ENCODE peak calls at places on chromosomes 12 and 14, in four cellular contexts. B is Caco-2, F is kidney epithelial cell, N is astrocyte of the spinal cord. V is an unnamed sample.

GRCh38 chr12:130185455-130186100 is 23.3 kb downstream of the FZD10 start:
- DNase-seq in B (no peak), F (no peak), N (no peak), V (no peak)

GRCh38 chr14:96090441-96091148 is 51.4 kb downstream of the C14orf132 start:
- DNase-seq in B (no peak), F (no peak), N (peak; percentile 66), V (no peak)

GRCh38 chr14:65229431-65230286 is 127.3 kb upstream of the MAX start:
- DNase-seq in B (peak; percentile 47), F (no peak), N (peak; percentile 54), V (no peak)

GRCh38 chr14:43123544-43123943 is 1383.5 kb downstream of the FSCB start:
- DNase-seq in B (no peak), F (no peak), N (no peak), V (no peak)

GRCh38 chr14:31029016-31029970 is 3.1 kb upstream of the STRN3 start:
- DNase-seq in B (no peak), F (no peak), N (no peak), V (no peak)

GRCh38 chr14:106883218-106883692 is 1356.9 kb downstream of the TMEM121 start:
- DNase-seq in B (no peak), F (no peak), N (no peak), V (no peak)

GRCh38 chr14:50333010-50333409 is 20.9 kb downstream of the DMAC2L start:
- DNase-seq in B (no peak), F (no peak), N (peak; percentile 45), V (no peak)

GRCh38 chr12:39682689-39683477 is 63.3 kb upstream of the ABCD2 start:
- DNase-seq in B (no peak), F (no peak), N (no peak), V (no peak)

GRCh38 chr14:74637184-74637562 is 25.1 kb upstream of the LTBP2 start:
- DNase-seq in B (no peak), F (no peak), N (no peak), V (no peak)

GRCh38 chr12:27595231-27595642 is 71.2 kb downstream of the PPFIBP1 start:
- DNase-seq in B (no peak), F (peak; percentile 63), N (peak; percentile 91), V (no peak)

GRCh38 chr12:53999596-54000104 is 311 bp upstream of the HOXC9 start:
- DNase-seq in B (no peak), F (no peak), N (peak; percentile 78), V (no peak)

GRCh38 chr14:37753459-37753858 is 158.0 kb downstream of the TTC6 start:
- DNase-seq in B (no peak), F (no peak), N (no peak), V (no peak)

GRCh38 chr12:59007620-59008019 is 87.3 kb upstream of the LRIG3 start:
- DNase-seq in B (no peak), F (no peak), N (no peak), V (no peak)

GRCh38 chr14:72920008-72920407 is 6.3 kb upstream of the DCAF4 start:
- DNase-seq in B (no peak), F (no peak), N (no peak), V (no peak)

GRCh38 chr12:20883288-20883687 is 72.8 kb downstream of the SLCO1B3 start:
- DNase-seq in B (no peak), F (no peak), N (peak; percentile 16), V (no peak)

GRCh38 chr14:101075025-101075800 is 171.7 kb upstream of the RTL1 start:
- DNase-seq in B (no peak), F (no peak), N (no peak), V (no peak)

GRCh38 chr12:15966426-15966825 is 55.3 kb downstream of the DERA start:
- DNase-seq in B (no peak), F (peak; percentile 57), N (peak; percentile 55), V (peak; percentile 61)

GRCh38 chr12:24902521-24903304 is 46.2 kb downstream of the BCAT1 start:
- DNase-seq in B (no peak), F (no peak), N (peak; percentile 49), V (no peak)
- H3K4me3 ChIP-seq in B (no peak overlapping the region), F (peak overlapping the region; percentile 51), N (peak overlapping the region; percentile 46), V (peak overlapping the region; percentile 70)

DNA sequence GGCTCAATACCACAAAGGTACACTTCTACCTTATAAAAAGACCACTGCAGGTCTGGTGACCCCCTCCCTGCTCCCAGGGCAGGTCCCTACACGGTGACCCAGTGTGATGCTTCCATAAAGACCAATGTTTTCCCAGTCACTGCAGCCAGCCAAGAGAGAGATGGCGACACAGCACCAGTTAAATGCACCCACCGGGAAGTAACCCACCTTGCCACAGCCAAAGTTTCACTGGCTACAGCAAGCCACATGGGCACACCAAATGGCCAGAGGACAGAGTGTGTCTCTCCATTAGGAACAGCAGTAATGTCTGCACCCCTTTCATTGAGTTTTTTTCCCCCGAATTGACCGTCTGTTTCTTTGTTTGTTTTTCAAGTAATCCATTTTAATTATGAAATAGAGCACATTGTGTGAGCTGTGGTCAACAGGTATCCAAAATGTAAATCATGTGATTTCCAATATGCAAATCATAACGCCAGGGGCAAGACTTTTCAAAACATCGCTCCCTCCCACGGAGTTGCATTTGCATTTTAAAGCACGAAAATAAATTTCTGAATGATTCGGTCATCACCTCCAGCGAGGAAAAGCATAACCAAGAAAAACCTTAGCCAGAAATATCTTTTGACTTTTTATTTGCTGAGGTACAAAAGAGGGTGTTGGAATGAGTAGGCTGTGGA is 48.9 kb upstream of the EML1 start:
- DNase-seq in B (no peak), F (no peak), N (peak; percentile 74), V (no peak)
- TF ChIP-seq CTCF in B (no peak), F (no peak), N (peak; percentile 33), V (peak; percentile 29)

DNA sequence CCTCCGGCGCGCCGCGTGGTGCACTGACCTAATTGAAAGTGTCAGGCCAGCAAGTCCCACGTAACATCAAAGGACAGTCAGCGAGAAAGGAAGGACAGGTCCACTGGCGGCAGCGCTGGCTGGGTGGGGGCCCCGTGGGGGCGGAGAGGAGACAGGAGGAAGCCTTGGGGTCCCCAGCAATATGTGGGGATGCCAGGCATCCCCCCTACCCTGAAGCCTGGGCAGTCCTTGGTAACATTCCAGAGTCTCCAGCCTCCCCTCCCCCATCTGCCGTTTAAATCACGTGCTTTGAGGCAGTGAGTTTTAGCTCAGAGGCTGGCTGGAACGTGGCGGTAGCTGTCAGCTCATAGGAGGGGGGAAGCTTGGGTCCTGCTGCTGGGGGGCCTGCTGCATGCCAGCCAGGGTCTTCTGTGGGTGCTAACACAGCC is 159.2 kb downstream of the CALM1 start:
- DNase-seq in B (no peak), F (no peak), N (no peak), V (no peak)
- H3K4me3 ChIP-seq in B (no peak overlapping the region), F (no peak overlapping the region), N (no peak overlapping the region), V (peak overlapping the region; percentile 20)

GRCh38 chr12:79590751-79591150 is 100.0 kb downstream of the PAWR start:
- DNase-seq in B (no peak), F (no peak), N (no peak), V (no peak)

GRCh38 chr12:79587368-79587767 is 103.4 kb downstream of the PAWR start:
- DNase-seq in B (no peak), F (no peak), N (no peak), V (no peak)

GRCh38 chr12:79592865-79593264 is 97.9 kb downstream of the PAWR start:
- DNase-seq in B (no peak), F (no peak), N (no peak), V (no peak)

GRCh38 chr12:79595273-79595672 is 95.5 kb downstream of the PAWR start:
- DNase-seq in B (no peak), F (no peak), N (no peak), V (no peak)

GRCh38 chr12:79591988-79592387 is 98.8 kb downstream of the PAWR start:
- DNase-seq in B (no peak), F (no peak), N (no peak), V (no peak)
- TF ChIP-seq CTCF in B (no peak), F (no peak), N (no peak), V (no peak)

V was measured in epithelial cell of proximal tubule.